ENCODE peak calls at places on chromosomes 2 and 18, in nine cellular contexts. V is MM.1S, O is heart right ventricle, J is cardiac muscle cell, S is adrenal gland, C is left ventricle myocardium inferior, E is esophagus squamous epithelium, W is GM06990, F is brain microvascular endothelial cell. G is an unnamed sample.
A peak's percentile ranks its signal among the peaks of the same experiment; 100 is the strongest.

GRCh38 chr18:32980896-32981295 is 208.1 kb upstream of the KLHL14 start:
- DNase-seq in V (no peak), O (no peak), J (no peak), S (no peak), C (no peak), E (no peak), W (no peak), F (no peak), G (no peak)

GRCh38 chr2:240369725-240370585 is 65.5 kb upstream of the GPC1 start:
- DNase-seq in V (no peak), O (peak; percentile 72), J (peak; percentile 78), S (peak; percentile 84), C (peak; percentile 82), E (no peak), W (no peak), F (peak; percentile 72), G (peak; percentile 95)

GRCh38 chr2:67341336-67341735 is 55.8 kb upstream of the ETAA1 start:
- DNase-seq in V (no peak), O (no peak), J (no peak), S (no peak), C (no peak), E (no peak), W (no peak), F (no peak), G (no peak)

GRCh38 chr2:191678437-191679110 is 638 bp downstream of the NABP1 start:
- DNase-seq in V (peak; percentile 67), O (peak; percentile 55), J (peak; percentile 53), S (peak; percentile 66), C (peak; percentile 50), E (no peak), W (peak; percentile 80), F (no peak), G (no peak)

GRCh38 chr2:98713332-98714015 is 17.5 kb downstream of the MGAT4A start:
- DNase-seq in V (no peak), O (no peak), J (no peak), S (no peak), C (no peak), E (no peak), W (peak; percentile 67), F (no peak), G (no peak)

GRCh38 chr18:21680148-21680547 is 24.4 kb downstream of the ABHD3 start:
- DNase-seq in V (no peak), O (no peak), J (no peak), S (no peak), C (no peak), E (no peak), W (no peak), F (no peak), G (no peak)

GRCh38 chr2:241788572-241788971 is 11.9 kb downstream of the GAL3ST2 start:
- DNase-seq in V (no peak), O (no peak), J (no peak), S (no peak), C (no peak), E (no peak), W (peak; percentile 62), F (no peak), G (no peak)

GRCh38 chr18:44793186-44793585 is 112.5 kb downstream of the SETBP1 start:
- DNase-seq in V (no peak), O (no peak), J (no peak), S (no peak), C (no peak), E (no peak), W (no peak), F (no peak), G (no peak)

GRCh38 chr18:57780318-57781127 is 22.6 kb downstream of the ATP8B1 start:
- DNase-seq in V (no peak), O (no peak), J (peak; percentile 88), S (no peak), C (no peak), E (no peak), W (no peak), F (peak; percentile 50), G (peak; percentile 61)

GRCh38 chr2:10061221-10061925 is 18.0 kb downstream of the KLF11 start:
- DNase-seq in V (no peak), O (no peak), J (no peak), S (no peak), C (no peak), E (no peak), W (no peak), F (no peak), G (no peak)

GRCh38 chr2:217433522-217433921 is 569.3 kb downstream of the TNS1 start:
- DNase-seq in V (no peak), O (peak; percentile 17), J (peak; percentile 43), S (peak; percentile 62), C (no peak), E (no peak), W (no peak), F (no peak), G (no peak)

DNA sequence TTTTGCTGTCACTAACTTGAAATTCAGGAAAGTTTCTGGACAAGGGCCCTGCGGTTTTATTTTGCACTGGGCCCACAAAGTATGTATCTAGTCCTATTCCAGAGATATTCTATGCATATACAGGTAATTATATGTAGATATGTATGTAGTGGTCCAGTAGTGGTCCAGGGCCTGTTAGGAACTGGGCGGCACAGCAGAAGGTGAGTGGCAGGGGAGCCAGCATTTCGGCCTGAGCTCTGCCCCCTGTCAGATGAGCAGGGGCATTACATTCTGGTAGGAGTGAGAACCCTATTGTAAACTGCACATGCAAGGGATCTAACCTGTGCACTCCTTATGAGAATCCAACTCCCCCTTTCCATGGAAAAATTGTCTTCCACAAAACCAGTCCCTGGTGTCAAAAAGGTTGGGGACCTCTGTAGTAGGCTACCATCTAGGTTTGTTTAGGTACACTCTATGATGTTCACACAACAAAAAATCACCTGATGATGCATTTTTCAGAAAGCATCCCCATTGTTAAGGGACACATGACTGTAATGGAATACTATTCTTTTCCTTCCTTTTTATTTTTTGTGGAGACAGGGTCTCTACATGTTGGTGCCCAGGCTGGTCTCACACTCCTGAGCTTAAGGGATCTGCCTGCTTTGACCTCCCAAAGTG is 2.8 kb upstream of the PPP4R3B start:
- DNase-seq in V (peak; percentile 31), O (no peak), J (peak; percentile 23), S (no peak), C (no peak), E (no peak), W (no peak), F (no peak), G (no peak)
- H3K4me3 ChIP-seq in V (no peak overlapping the region), O (no peak overlapping the region), J (no peak overlapping the region), S (no peak overlapping the region), C (peak overlapping the region; percentile 87), E (no peak overlapping the region), W (peak overlapping the region; percentile 25), F (no peak overlapping the region), G (no peak overlapping the region)

GRCh38 chr2:174666786-174667369 is 69.3 kb upstream of the WIPF1 start:
- DNase-seq in V (no peak), O (no peak), J (no peak), S (no peak), C (no peak), E (no peak), W (no peak), F (no peak), G (no peak)
- TF ChIP-seq CTCF in V (no peak), O (no peak), J (no peak), S (no peak), C (no peak), E (no peak), W (no peak), F (peak; percentile 19), G (no peak)

GRCh38 chr2:179770029-179770428 is 91.4 kb downstream of the ZNF385B start:
- DNase-seq in V (no peak), O (no peak), J (no peak), S (no peak), C (no peak), E (no peak), W (no peak), F (no peak), G (no peak)

GRCh38 chr2:179769323-179769722 is 92.1 kb downstream of the ZNF385B start:
- DNase-seq in V (no peak), O (no peak), J (no peak), S (no peak), C (no peak), E (no peak), W (no peak), F (no peak), G (no peak)

GRCh38 chr2:179768765-179769164 is 92.6 kb downstream of the ZNF385B start:
- DNase-seq in V (no peak), O (no peak), J (peak; percentile 68), S (peak; percentile 13), C (no peak), E (no peak), W (no peak), F (peak; percentile 20), G (no peak)

GRCh38 chr2:179764710-179765109 is 96.7 kb downstream of the ZNF385B start:
- DNase-seq in V (no peak), O (no peak), J (no peak), S (no peak), C (no peak), E (no peak), W (no peak), F (no peak), G (no peak)
- H3K4me3 ChIP-seq in V (no peak overlapping the region), O (no peak overlapping the region), J (no peak overlapping the region), S (no peak overlapping the region), C (no peak overlapping the region), E (no peak overlapping the region), W (no peak overlapping the region), F (no peak overlapping the region), G (no peak overlapping the region)

GRCh38 chr2:101795033-101795432 is 97.5 kb downstream of the MAP4K4 start:
- DNase-seq in V (no peak), O (no peak), J (no peak), S (no peak), C (no peak), E (no peak), W (no peak), F (no peak), G (no peak)

GRCh38 chr2:101794141-101794540 is 96.6 kb downstream of the MAP4K4 start:
- DNase-seq in V (no peak), O (no peak), J (peak; percentile 40), S (no peak), C (no peak), E (no peak), W (no peak), F (no peak), G (no peak)

GRCh38 chr2:101792208-101792607 is 94.7 kb downstream of the MAP4K4 start:
- DNase-seq in V (no peak), O (no peak), J (no peak), S (no peak), C (no peak), E (no peak), W (no peak), F (no peak), G (no peak)

GRCh38 chr2:101790856-101791255 is 93.3 kb downstream of the MAP4K4 start:
- DNase-seq in V (no peak), O (no peak), J (peak; percentile 69), S (no peak), C (no peak), E (no peak), W (no peak), F (peak; percentile 37), G (no peak)

DNA sequence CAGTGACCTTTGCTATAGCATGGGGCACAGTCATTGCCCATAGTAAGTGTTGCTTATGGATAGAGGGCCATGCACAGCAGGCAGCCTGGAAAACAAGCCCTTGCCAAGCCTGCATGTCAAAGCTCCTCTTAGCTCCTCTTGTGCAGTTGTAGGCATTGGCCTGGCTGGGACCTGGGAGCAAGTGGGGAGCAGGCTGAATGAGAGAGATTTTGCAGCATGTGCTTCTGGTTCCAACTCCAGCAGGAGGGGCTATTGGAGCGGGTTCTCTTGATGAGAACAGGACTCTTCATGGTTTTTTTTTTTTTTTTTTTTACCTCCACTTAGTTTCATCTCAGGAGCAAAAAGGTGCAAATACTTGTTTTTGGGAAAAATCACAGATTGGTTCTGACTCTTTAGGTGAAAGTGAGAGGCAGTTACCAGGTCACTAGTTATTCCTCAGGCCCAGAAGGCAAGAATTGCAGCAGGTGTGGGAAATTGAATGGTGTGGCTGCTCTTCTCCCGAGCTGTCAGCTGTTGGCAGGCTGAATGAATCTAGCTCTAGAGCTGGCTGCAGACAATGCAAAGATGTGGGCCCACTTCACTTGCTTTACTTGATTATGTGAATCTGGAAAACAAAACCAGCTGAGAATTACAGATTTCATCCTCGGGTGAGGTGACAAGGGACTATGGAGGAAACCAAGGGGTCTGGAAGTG is 95.9 kb downstream of the MAP4K4 start:
- DNase-seq in V (no peak), O (no peak), J (no peak), S (no peak), C (no peak), E (no peak), W (no peak), F (no peak), G (no peak)
- TF ChIP-seq CTCF in V (no peak), O (peak; percentile 58), J (peak; percentile 25), S (no peak), C (peak; percentile 40), E (no peak), W (no peak), F (peak; percentile 48), G (peak; percentile 39)